ENCODE peak calls at places on chromosomes 4 and X, in seven cellular contexts. I, H, B, T, G, D and R are unnamed samples.
A peak's percentile ranks its signal among the peaks of the same experiment; 100 is the strongest.

GRCh38 chrX:118884552-118885138 is 61.0 kb downstream of the ZCCHC12 start:
- DNase-seq in T (no peak), B (no peak), H (peak; percentile 5), G (no peak), D (no peak), I (no peak), R (no peak)

GRCh38 chr4:46274717-46275116 is 115.2 kb downstream of the GABRA2 start:
- DNase-seq in H (no peak), B (no peak), D (peak; percentile 11), I (no peak), T (no peak), G (no peak), R (peak; percentile 14)

GRCh38 chr4:76799718-76800117 is 98.2 kb downstream of the SOWAHB start:
- DNase-seq in G (no peak), B (no peak), T (no peak), H (no peak), I (no peak), D (no peak), R (no peak)

GRCh38 chr4:37157403-37158167 is 87.0 kb upstream of the NWD2 start:
- DNase-seq in B (no peak), G (no peak), T (no peak), I (no peak), D (no peak), H (no peak), R (no peak)

GRCh38 chrX:6120329-6120728 is 108.3 kb downstream of the NLGN4X start:
- DNase-seq in H (no peak), B (no peak), T (no peak), D (no peak), I (no peak), G (no peak), R (no peak)

GRCh38 chr4:10161146-10161545 is 44.5 kb upstream of the WDR1 start:
- DNase-seq in G (no peak), I (no peak), H (peak; percentile 11), T (peak; percentile 60), B (no peak), D (no peak), R (peak; percentile 38)

GRCh38 chr4:108398326-108398725 is 222.1 kb upstream of the RPL34 start:
- DNase-seq in B (no peak), D (no peak), T (no peak), G (no peak), I (no peak), H (no peak), R (no peak)

GRCh38 chr4:119244832-119245231 is 32.3 kb downstream of the USP53 start:
- DNase-seq in B (no peak), G (no peak), I (no peak), T (no peak), H (no peak), D (no peak), R (no peak)

GRCh38 chr4:45183905-45184304 is 457.5 kb upstream of the GNPDA2 start:
- DNase-seq in H (no peak), I (no peak), D (no peak), B (no peak), T (no peak), G (no peak), R (no peak)

GRCh38 chr4:41613782-41614181 is 75.8 kb downstream of the LIMCH1 start:
- DNase-seq in H (no peak), B (no peak), I (no peak), D (no peak), G (no peak), T (no peak), R (no peak)

GRCh38 chr4:89379541-89380035 is 72.0 kb upstream of the GPRIN3 start:
- DNase-seq in I (no peak), G (no peak), D (no peak), T (no peak), B (no peak), H (no peak), R (no peak)

GRCh38 chrX:85851418-85851817 is 195.9 kb downstream of the CHM start:
- DNase-seq in I (peak; percentile 3), T (no peak), H (peak; percentile 15), G (peak; percentile 0), D (peak; percentile 5), B (peak; percentile 25), R (peak; percentile 39)

GRCh38 chr4:26062221-26062620 is 148.2 kb downstream of the SMIM20 start:
- DNase-seq in G (no peak), T (peak; percentile 87), I (no peak), H (no peak), D (peak; percentile 55), B (no peak), R (no peak)

GRCh38 chr4:14176613-14177012 is 549.1 kb upstream of the BOD1L1 start:
- DNase-seq in G (no peak), D (peak; percentile 29), B (no peak), T (no peak), H (peak; percentile 15), I (no peak), R (no peak)

GRCh38 chr4:55386073-55386472 is 9.7 kb upstream of the TMEM165 start:
- DNase-seq in D (peak; percentile 34), B (no peak), G (no peak), H (peak; percentile 60), T (peak; percentile 21), I (peak; percentile 53), R (no peak)

GRCh38 chrX:47361538-47362511 is 8.6 kb upstream of the ZNF157 start:
- DNase-seq in B (no peak), I (peak; percentile 80), G (peak; percentile 78), H (peak; percentile 89), T (peak; percentile 86), D (peak; percentile 94), R (peak; percentile 97)

GRCh38 chrX:134622056-134622812 is 36.0 kb downstream of the PLAC1 start:
- DNase-seq in I (no peak), G (peak; percentile 39), H (peak; percentile 79), D (peak; percentile 86), B (peak; percentile 5), T (peak; percentile 83), R (peak; percentile 89)

GRCh38 chrX:47991263-47992092 is 12.3 kb downstream of the ZNF182 start:
- DNase-seq in B (no peak), D (peak; percentile 78), I (no peak), H (peak; percentile 83), G (no peak), T (peak; percentile 66), R (no peak)

GRCh38 chr4:55725057-55725456 is 89.0 kb upstream of the NMU start:
- DNase-seq in H (peak; percentile 22), B (no peak), T (no peak), G (no peak), I (peak; percentile 70), D (no peak), R (no peak)

GRCh38 chrX:45758319-45758718 is 557.6 kb upstream of the DIPK2B start:
- DNase-seq in I (no peak), H (peak; percentile 74), B (peak; percentile 85), T (peak; percentile 91), D (peak; percentile 91), G (no peak), R (no peak)

GRCh38 chr4:4914059-4914820 is 54.8 kb downstream of the MSX1 start:
- DNase-seq in B (no peak), I (no peak), T (peak; percentile 85), H (peak; percentile 83), G (no peak), D (peak; percentile 68), R (peak; percentile 14)

GRCh38 chr4:54913751-54914526 is 211.5 kb downstream of the KDR start:
- DNase-seq in H (no peak), I (no peak), G (no peak), D (no peak), B (no peak), T (peak; percentile 29), R (no peak)

GRCh38 chr4:185870437-185870836 is 58.4 kb upstream of the SORBS2 start:
- DNase-seq in B (no peak), H (no peak), G (no peak), T (no peak), I (no peak), D (no peak), R (no peak)

GRCh38 chr4:185774076-185774731 is 37.8 kb downstream of the SORBS2 start:
- DNase-seq in D (no peak), I (no peak), G (no peak), H (no peak), B (no peak), T (no peak), R (peak; percentile 39)

GRCh38 chrX:45134303-45134702 is 66.4 kb downstream of the DIPK2B start:
- DNase-seq in B (no peak), H (no peak), I (no peak), G (no peak), D (no peak), T (no peak), R (no peak)

GRCh38 chr4:1784789-1785591 is 8.1 kb upstream of the FGFR3 start:
- DNase-seq in H (no peak), G (no peak), B (no peak), D (no peak), T (no peak), I (peak; percentile 90), R (peak; percentile 88)

GRCh38 chr4:186104114-186104894 is at the start of gene FAM149A:
- DNase-seq in H (no peak), D (no peak), T (no peak), B (no peak), G (peak; percentile 7), I (no peak), R (peak; percentile 14)

DNA sequence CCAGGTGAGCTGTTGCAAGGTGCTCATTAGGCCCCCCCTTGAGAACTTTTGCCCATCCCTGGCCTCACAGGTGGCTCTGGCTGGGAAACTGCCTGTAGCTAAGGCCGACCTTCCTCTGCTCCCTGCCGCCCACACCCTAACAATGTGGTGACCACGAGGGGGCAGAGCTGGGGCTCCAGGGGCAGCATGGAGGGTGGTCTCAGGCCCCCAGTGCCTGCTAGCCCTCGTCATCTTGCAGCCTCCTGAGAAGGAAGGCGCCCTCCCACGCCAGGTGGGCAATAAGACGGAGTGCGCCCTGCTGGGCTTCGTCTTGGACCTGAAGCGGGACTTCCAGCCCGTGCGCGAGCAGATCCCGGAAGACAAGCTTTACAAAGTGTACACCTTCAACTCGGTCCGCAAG is 32.4 kb downstream of the ATP2B3 start:
- DNase-seq in T (no peak), I (no peak), B (no peak), D (no peak), H (no peak), G (no peak), R (no peak)
- TF ChIP-seq CTCF in T (no peak), I (peak; percentile 31), B (no peak), D (no peak), H (no peak), G (no peak), R (no peak)

GRCh38 chr4:57658188-57658587 is 548.0 kb upstream of the IGFBP7 start:
- DNase-seq in G (no peak), D (no peak), I (no peak), T (no peak), B (no peak), H (no peak), R (no peak)
- H3K4me3 ChIP-seq in G (no peak overlapping the region), D (no peak overlapping the region), I (no peak overlapping the region), T (no peak overlapping the region), B (no peak overlapping the region), H (no peak overlapping the region), R (no peak overlapping the region)

DNA sequence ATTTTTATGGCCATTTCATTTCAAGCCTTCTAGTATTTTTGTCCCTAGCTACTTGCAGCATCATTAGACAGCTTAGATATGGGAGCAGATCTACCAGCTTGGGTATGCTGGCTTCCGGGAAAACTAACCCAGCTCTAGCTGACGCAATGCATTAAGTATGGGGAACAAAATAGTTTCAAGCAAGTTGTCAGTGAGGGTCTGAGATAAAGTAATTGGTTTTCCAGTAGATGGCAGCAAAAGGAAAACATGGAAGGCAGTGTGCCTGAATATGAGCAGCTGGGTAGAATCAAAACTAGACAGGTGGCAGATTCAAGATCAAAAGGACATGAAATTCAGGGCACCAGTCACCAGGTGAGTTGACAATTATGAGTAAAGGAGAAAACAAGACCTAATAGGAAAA is 340.9 kb upstream of the CTSO start:
- DNase-seq in D (peak; percentile 71), B (peak; percentile 8), G (no peak), H (peak; percentile 81), I (peak; percentile 6), T (peak; percentile 79), R (peak; percentile 94)
- TF ChIP-seq CTCF in D (peak; percentile 47), B (no peak), G (peak; percentile 28), H (no peak), I (peak; percentile 62), T (peak; percentile 43), R (peak; percentile 46)

GRCh38 chrX:155330992-155331391 is 3.4 kb downstream of the CLIC2 start:
- DNase-seq in D (no peak), G (no peak), B (no peak), H (no peak), I (no peak), T (no peak), R (no peak)
- H3K4me3 ChIP-seq in D (no peak overlapping the region), G (no peak overlapping the region), B (no peak overlapping the region), H (no peak overlapping the region), I (no peak overlapping the region), T (no peak overlapping the region), R (no peak overlapping the region)